ENCODE peak calls at places on chromosomes 7 and 10, in seven cellular contexts. One of them, this sample, is unnamed.

GRCh38 chr7:142855756-142856564 is 1.1 kb downstream of the EPHB6 start:
- DNase-seq in retinal pigment epithelial cell: no peak
- DNase-seq in progenitor cell of endocrine pancreas: no peak
- DNase-seq in cardiac muscle cell: no peak
- DNase-seq in ascending aorta: no peak
- DNase-seq in PC-3: no peak
- DNase-seq in AG04450: no peak
- DNase-seq in this sample: no peak

GRCh38 chr10:11186330-11186729 is 168.7 kb downstream of the CELF2 start:
- DNase-seq in retinal pigment epithelial cell: no peak
- DNase-seq in progenitor cell of endocrine pancreas: no peak
- DNase-seq in cardiac muscle cell: no peak
- DNase-seq in ascending aorta: no peak
- DNase-seq in PC-3: no peak
- DNase-seq in AG04450: no peak
- DNase-seq in this sample: no peak

GRCh38 chr10:98368644-98369043 is 46.3 kb downstream of the PYROXD2 start:
- DNase-seq in retinal pigment epithelial cell: no peak
- DNase-seq in progenitor cell of endocrine pancreas: no peak
- DNase-seq in cardiac muscle cell: no peak
- DNase-seq in ascending aorta: no peak
- DNase-seq in PC-3: no peak
- DNase-seq in AG04450: no peak
- DNase-seq in this sample: no peak

GRCh38 chr7:30931161-30931926 is 19.7 kb downstream of the AQP1 start:
- DNase-seq in retinal pigment epithelial cell: no peak
- DNase-seq in progenitor cell of endocrine pancreas: peak
- DNase-seq in cardiac muscle cell: no peak
- DNase-seq in ascending aorta: no peak
- DNase-seq in PC-3: no peak
- DNase-seq in AG04450: no peak
- DNase-seq in this sample: no peak

GRCh38 chr10:35884657-35885071 is 242.6 kb upstream of the FZD8 start:
- DNase-seq in retinal pigment epithelial cell: no peak
- DNase-seq in progenitor cell of endocrine pancreas: no peak
- DNase-seq in cardiac muscle cell: peak
- DNase-seq in ascending aorta: no peak
- DNase-seq in PC-3: no peak
- DNase-seq in AG04450: no peak
- DNase-seq in this sample: no peak

GRCh38 chr7:155571581-155572345 is 25.4 kb upstream of the CNPY1 start:
- DNase-seq in retinal pigment epithelial cell: no peak
- DNase-seq in progenitor cell of endocrine pancreas: no peak
- DNase-seq in cardiac muscle cell: no peak
- DNase-seq in ascending aorta: no peak
- DNase-seq in PC-3: no peak
- DNase-seq in AG04450: no peak
- DNase-seq in this sample: no peak

GRCh38 chr10:97648557-97649404 is 8.3 kb downstream of the PI4K2A start:
- DNase-seq in retinal pigment epithelial cell: no peak
- DNase-seq in progenitor cell of endocrine pancreas: no peak
- DNase-seq in cardiac muscle cell: no peak
- DNase-seq in ascending aorta: no peak
- DNase-seq in PC-3: peak
- DNase-seq in AG04450: peak
- DNase-seq in this sample: no peak

GRCh38 chr7:13979671-13980438 is 9.6 kb downstream of the ETV1 start:
- DNase-seq in retinal pigment epithelial cell: no peak
- DNase-seq in progenitor cell of endocrine pancreas: no peak
- DNase-seq in cardiac muscle cell: no peak
- DNase-seq in ascending aorta: no peak
- DNase-seq in PC-3: peak
- DNase-seq in AG04450: no peak
- DNase-seq in this sample: no peak

GRCh38 chr7:35805876-35806275 is 5.0 kb downstream of the SEPTIN7 start:
- DNase-seq in retinal pigment epithelial cell: no peak
- DNase-seq in progenitor cell of endocrine pancreas: no peak
- DNase-seq in cardiac muscle cell: no peak
- DNase-seq in ascending aorta: no peak
- DNase-seq in PC-3: no peak
- DNase-seq in AG04450: no peak
- DNase-seq in this sample: no peak

GRCh38 chr10:122114156-122114747 is 125.3 kb downstream of the TACC2 start:
- DNase-seq in retinal pigment epithelial cell: no peak
- DNase-seq in progenitor cell of endocrine pancreas: no peak
- DNase-seq in cardiac muscle cell: no peak
- DNase-seq in ascending aorta: no peak
- DNase-seq in PC-3: peak
- DNase-seq in AG04450: no peak
- DNase-seq in this sample: peak

GRCh38 chr10:99966306-99966705 is 43.4 kb downstream of the DNMBP start:
- DNase-seq in retinal pigment epithelial cell: peak
- DNase-seq in progenitor cell of endocrine pancreas: no peak
- DNase-seq in cardiac muscle cell: no peak
- DNase-seq in ascending aorta: no peak
- DNase-seq in PC-3: peak
- DNase-seq in AG04450: no peak
- DNase-seq in this sample: no peak

GRCh38 chr10:36721851-36722250 is 403.5 kb upstream of the ANKRD30A start:
- DNase-seq in retinal pigment epithelial cell: no peak
- DNase-seq in progenitor cell of endocrine pancreas: no peak
- DNase-seq in cardiac muscle cell: no peak
- DNase-seq in ascending aorta: no peak
- DNase-seq in PC-3: no peak
- DNase-seq in AG04450: no peak
- DNase-seq in this sample: no peak

GRCh38 chr7:10889266-10889898 is 84.3 kb upstream of the PHF14 start:
- DNase-seq in retinal pigment epithelial cell: peak
- DNase-seq in progenitor cell of endocrine pancreas: no peak
- DNase-seq in cardiac muscle cell: peak
- DNase-seq in ascending aorta: no peak
- DNase-seq in PC-3: peak
- DNase-seq in AG04450: peak
- DNase-seq in this sample: peak

GRCh38 chr10:74816824-74817498 is 9.4 kb upstream of the KAT6B start:
- DNase-seq in retinal pigment epithelial cell: no peak
- DNase-seq in progenitor cell of endocrine pancreas: no peak
- DNase-seq in cardiac muscle cell: no peak
- DNase-seq in ascending aorta: no peak
- DNase-seq in PC-3: peak
- DNase-seq in AG04450: no peak
- DNase-seq in this sample: no peak

GRCh38 chr10:78333362-78334143 is 299.9 kb downstream of the RPS24 start:
- DNase-seq in retinal pigment epithelial cell: no peak
- DNase-seq in progenitor cell of endocrine pancreas: no peak
- DNase-seq in cardiac muscle cell: no peak
- DNase-seq in ascending aorta: no peak
- DNase-seq in PC-3: no peak
- DNase-seq in AG04450: no peak
- DNase-seq in this sample: no peak

GRCh38 chr7:93921607-93922446 is at the start of gene GNG11:
- DNase-seq in retinal pigment epithelial cell: no peak
- DNase-seq in progenitor cell of endocrine pancreas: peak
- DNase-seq in cardiac muscle cell: peak
- DNase-seq in ascending aorta: peak
- DNase-seq in PC-3: peak
- DNase-seq in AG04450: no peak
- DNase-seq in this sample: peak

GRCh38 chr10:28970231-28970630 is 292.9 kb downstream of the BAMBI start:
- DNase-seq in retinal pigment epithelial cell: no peak
- DNase-seq in progenitor cell of endocrine pancreas: no peak
- DNase-seq in cardiac muscle cell: no peak
- DNase-seq in ascending aorta: no peak
- DNase-seq in PC-3: no peak
- DNase-seq in AG04450: no peak
- DNase-seq in this sample: no peak

GRCh38 chr7:99579956-99580777 is 17.9 kb upstream of the TMEM225B start:
- DNase-seq in retinal pigment epithelial cell: no peak
- DNase-seq in progenitor cell of endocrine pancreas: peak
- DNase-seq in cardiac muscle cell: peak
- DNase-seq in ascending aorta: no peak
- DNase-seq in PC-3: no peak
- DNase-seq in AG04450: no peak
- DNase-seq in this sample: peak

GRCh38 chr10:43079823-43080222 is 3.0 kb downstream of the RET start:
- DNase-seq in retinal pigment epithelial cell: no peak
- DNase-seq in progenitor cell of endocrine pancreas: no peak
- DNase-seq in cardiac muscle cell: no peak
- DNase-seq in ascending aorta: no peak
- DNase-seq in PC-3: no peak
- DNase-seq in AG04450: no peak
- DNase-seq in this sample: no peak

GRCh38 chr7:38615665-38616064 is 15.5 kb downstream of the AMPH start:
- DNase-seq in retinal pigment epithelial cell: no peak
- DNase-seq in progenitor cell of endocrine pancreas: no peak
- DNase-seq in cardiac muscle cell: no peak
- DNase-seq in ascending aorta: no peak
- DNase-seq in PC-3: no peak
- DNase-seq in AG04450: no peak
- DNase-seq in this sample: no peak

GRCh38 chr7:28806841-28807240 is 151.3 kb downstream of the TRIL start:
- DNase-seq in retinal pigment epithelial cell: peak
- DNase-seq in progenitor cell of endocrine pancreas: no peak
- DNase-seq in cardiac muscle cell: no peak
- DNase-seq in ascending aorta: no peak
- DNase-seq in PC-3: peak
- DNase-seq in AG04450: no peak
- DNase-seq in this sample: no peak

GRCh38 chr7:91941450-91941849 is 788 bp downstream of the AKAP9 start:
- DNase-seq in retinal pigment epithelial cell: no peak
- DNase-seq in progenitor cell of endocrine pancreas: no peak
- DNase-seq in cardiac muscle cell: peak
- DNase-seq in ascending aorta: no peak
- DNase-seq in PC-3: peak
- DNase-seq in AG04450: no peak
- DNase-seq in this sample: peak

GRCh38 chr10:90872648-90873020 is 860 bp downstream of the RPP30 start:
- DNase-seq in retinal pigment epithelial cell: no peak
- DNase-seq in progenitor cell of endocrine pancreas: no peak
- DNase-seq in cardiac muscle cell: no peak
- DNase-seq in ascending aorta: no peak
- DNase-seq in PC-3: no peak
- DNase-seq in AG04450: no peak
- DNase-seq in this sample: no peak

GRCh38 chr7:113810108-113810748 is 108.6 kb downstream of the PPP1R3A start:
- DNase-seq in retinal pigment epithelial cell: no peak
- DNase-seq in progenitor cell of endocrine pancreas: no peak
- DNase-seq in cardiac muscle cell: no peak
- DNase-seq in ascending aorta: no peak
- DNase-seq in PC-3: no peak
- DNase-seq in AG04450: no peak
- DNase-seq in this sample: no peak

GRCh38 chr7:122770943-122771342 is 68.2 kb upstream of the RNF148 start:
- DNase-seq in retinal pigment epithelial cell: peak
- DNase-seq in progenitor cell of endocrine pancreas: no peak
- DNase-seq in cardiac muscle cell: no peak
- DNase-seq in ascending aorta: no peak
- DNase-seq in PC-3: no peak
- DNase-seq in AG04450: no peak
- DNase-seq in this sample: no peak

GRCh38 chr7:43618073-43618472 is 35.2 kb downstream of the STK17A start:
- DNase-seq in retinal pigment epithelial cell: no peak
- DNase-seq in progenitor cell of endocrine pancreas: no peak
- DNase-seq in cardiac muscle cell: no peak
- DNase-seq in ascending aorta: no peak
- DNase-seq in PC-3: no peak
- DNase-seq in AG04450: no peak
- DNase-seq in this sample: no peak
- TF ChIP-seq CTCF in retinal pigment epithelial cell: no peak
- TF ChIP-seq CTCF in progenitor cell of endocrine pancreas: no peak
- TF ChIP-seq CTCF in cardiac muscle cell: no peak
- TF ChIP-seq CTCF in ascending aorta: no peak
- TF ChIP-seq CTCF in PC-3: no peak
- TF ChIP-seq CTCF in AG04450: no peak
- TF ChIP-seq CTCF in this sample: no peak

GRCh38 chr10:6753644-6754043 is 173.6 kb upstream of the PRKCQ start:
- DNase-seq in retinal pigment epithelial cell: no peak
- DNase-seq in progenitor cell of endocrine pancreas: no peak
- DNase-seq in cardiac muscle cell: no peak
- DNase-seq in ascending aorta: no peak
- DNase-seq in PC-3: no peak
- DNase-seq in AG04450: no peak
- DNase-seq in this sample: no peak
- TF ChIP-seq CTCF in retinal pigment epithelial cell: no peak
- TF ChIP-seq CTCF in progenitor cell of endocrine pancreas: no peak
- TF ChIP-seq CTCF in cardiac muscle cell: no peak
- TF ChIP-seq CTCF in ascending aorta: no peak
- TF ChIP-seq CTCF in PC-3: no peak
- TF ChIP-seq CTCF in AG04450: no peak
- TF ChIP-seq CTCF in this sample: no peak

DNA sequence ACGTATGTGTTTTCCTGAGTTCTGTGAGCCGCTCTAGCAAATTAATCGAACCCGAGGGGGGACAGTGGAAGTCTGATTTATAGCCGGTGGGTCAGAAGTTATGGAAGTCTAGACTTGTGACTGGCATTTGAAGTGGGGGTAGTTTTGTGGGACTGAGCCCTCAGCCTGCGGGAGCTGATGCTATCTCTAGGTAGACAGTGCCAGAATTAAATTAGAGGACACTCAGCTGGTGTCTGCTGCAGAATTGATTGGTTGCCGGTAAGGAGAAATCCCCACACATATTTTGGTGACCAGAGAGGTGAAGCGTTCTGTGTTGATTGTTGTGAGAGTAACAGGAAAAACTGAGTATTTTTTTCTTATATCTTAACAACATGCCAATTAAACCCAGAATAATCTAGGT is 143.8 kb upstream of the ADCY1 start:
- DNase-seq in retinal pigment epithelial cell: no peak
- DNase-seq in progenitor cell of endocrine pancreas: no peak
- DNase-seq in cardiac muscle cell: no peak
- DNase-seq in ascending aorta: no peak
- DNase-seq in PC-3: no peak
- DNase-seq in AG04450: no peak
- DNase-seq in this sample: no peak
- TF ChIP-seq CTCF in retinal pigment epithelial cell: no peak
- TF ChIP-seq CTCF in progenitor cell of endocrine pancreas: no peak
- TF ChIP-seq CTCF in cardiac muscle cell: no peak
- TF ChIP-seq CTCF in ascending aorta: no peak
- TF ChIP-seq CTCF in PC-3: no peak
- TF ChIP-seq CTCF in AG04450: no peak
- TF ChIP-seq CTCF in this sample: no peak

GRCh38 chr10:82968533-82968932 is 1093.5 kb downstream of the NRG3 start:
- DNase-seq in retinal pigment epithelial cell: no peak
- DNase-seq in progenitor cell of endocrine pancreas: no peak
- DNase-seq in cardiac muscle cell: no peak
- DNase-seq in ascending aorta: no peak
- DNase-seq in PC-3: no peak
- DNase-seq in AG04450: no peak
- DNase-seq in this sample: no peak

GRCh38 chr10:82966130-82966529 is 1091.1 kb downstream of the NRG3 start:
- DNase-seq in retinal pigment epithelial cell: no peak
- DNase-seq in progenitor cell of endocrine pancreas: no peak
- DNase-seq in cardiac muscle cell: no peak
- DNase-seq in ascending aorta: no peak
- DNase-seq in PC-3: no peak
- DNase-seq in AG04450: no peak
- DNase-seq in this sample: no peak

DNA sequence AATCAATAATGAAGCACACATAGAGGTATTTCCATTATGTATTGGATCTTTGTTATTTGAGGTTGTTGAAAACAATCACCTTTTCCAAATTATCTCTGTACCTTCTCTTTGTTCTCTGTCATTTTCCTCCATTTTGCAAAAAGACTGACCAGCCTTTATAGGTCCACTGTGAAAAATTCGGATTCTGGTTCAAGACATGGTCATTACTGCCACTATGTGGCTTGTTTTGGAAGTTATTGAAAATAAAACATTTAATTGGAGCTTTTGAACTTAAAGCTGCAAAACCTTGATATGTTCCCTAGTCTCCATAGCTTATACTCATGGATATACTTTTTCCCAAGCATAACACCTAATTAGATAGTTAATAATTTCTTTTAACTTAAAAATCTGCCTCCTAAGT is 1094.4 kb downstream of the NRG3 start:
- DNase-seq in retinal pigment epithelial cell: no peak
- DNase-seq in progenitor cell of endocrine pancreas: no peak
- DNase-seq in cardiac muscle cell: peak
- DNase-seq in ascending aorta: no peak
- DNase-seq in PC-3: no peak
- DNase-seq in AG04450: no peak
- DNase-seq in this sample: no peak
- TF ChIP-seq CTCF in retinal pigment epithelial cell: peak
- TF ChIP-seq CTCF in progenitor cell of endocrine pancreas: peak
- TF ChIP-seq CTCF in cardiac muscle cell: peak
- TF ChIP-seq CTCF in ascending aorta: no peak
- TF ChIP-seq CTCF in PC-3: peak
- TF ChIP-seq CTCF in AG04450: peak
- TF ChIP-seq CTCF in this sample: peak